ENCODE peak calls at places on chromosomes 6 and 20, in ten cellular contexts. E, P, K, S, M, I, B, H, U and R are unnamed samples.

GRCh38 chr20:24653306-24653705 is 183.9 kb downstream of the SYNDIG1 start:
- DNase-seq in H (peak), M (no peak), K (no peak), E (no peak), U (no peak), S (no peak), I (no peak), B (no peak), P (no peak), R (peak)

GRCh38 chr20:38084425-38084951 is 50.9 kb downstream of the RPRD1B start:
- DNase-seq in U (no peak), S (peak), P (no peak), B (no peak), I (no peak), H (no peak), M (no peak), K (no peak), E (no peak), R (no peak)

GRCh38 chr20:56588996-56589395 is 40.1 kb upstream of the TFAP2C start:
- DNase-seq in I (no peak), K (no peak), B (no peak), P (no peak), U (no peak), E (no peak), S (no peak), M (no peak), H (no peak), R (no peak)

GRCh38 chr20:12152996-12153395 is 235.3 kb downstream of the BTBD3 start:
- DNase-seq in K (no peak), E (no peak), B (no peak), P (no peak), H (peak), U (no peak), M (no peak), I (no peak), S (peak), R (no peak)

GRCh38 chr6:35213824-35214756 is at the start of gene SCUBE3:
- DNase-seq in P (no peak), I (no peak), E (no peak), H (peak), M (no peak), U (peak), K (no peak), B (no peak), S (peak), R (no peak)

GRCh38 chr6:87322304-87323212 is at the start of gene SMIM8:
- DNase-seq in S (peak), E (peak), U (peak), M (peak), I (peak), B (peak), P (peak), K (peak), H (peak), R (peak)

GRCh38 chr6:37653933-37654565 is 43.6 kb downstream of the MDGA1 start:
- DNase-seq in U (peak), M (no peak), B (peak), K (peak), E (peak), H (peak), P (peak), S (peak), I (no peak), R (peak)

GRCh38 chr20:13356087-13356486 is 135.0 kb downstream of the ISM1 start:
- DNase-seq in S (no peak), P (no peak), K (no peak), B (no peak), U (no peak), H (no peak), E (no peak), I (no peak), M (no peak), R (no peak)

GRCh38 chr6:52998603-52999002 is 3.5 kb upstream of the GSTA4 start:
- DNase-seq in B (no peak), K (no peak), S (no peak), P (no peak), H (no peak), E (no peak), U (no peak), M (no peak), I (no peak), R (no peak)

GRCh38 chr6:17432356-17432755 is 39.0 kb downstream of the CAP2 start:
- DNase-seq in I (no peak), B (no peak), P (no peak), U (no peak), M (no peak), E (no peak), S (peak), H (peak), K (no peak), R (no peak)

GRCh38 chr20:1368448-1369199 is 24.2 kb downstream of the FKBP1A start:
- DNase-seq in K (no peak), H (no peak), S (peak), M (no peak), B (no peak), I (no peak), U (no peak), E (no peak), P (no peak), R (no peak)

GRCh38 chr6:31053873-31054272 is 43.6 kb downstream of the MUC22 start:
- DNase-seq in B (no peak), H (peak), K (no peak), P (no peak), M (no peak), E (no peak), S (no peak), I (no peak), U (no peak), R (no peak)

GRCh38 chr6:143504369-143504768 is 7.2 kb downstream of the FUCA2 start:
- DNase-seq in K (no peak), M (no peak), E (no peak), U (no peak), H (no peak), S (no peak), I (no peak), P (no peak), B (no peak), R (no peak)

GRCh38 chr6:1781152-1781848 is 171.6 kb downstream of the FOXC1 start:
- DNase-seq in P (no peak), U (no peak), K (no peak), I (no peak), E (no peak), H (no peak), B (peak), M (no peak), S (no peak), R (no peak)

GRCh38 chr6:89313006-89313405 is 2.1 kb downstream of the GABRR2 start:
- DNase-seq in B (no peak), U (no peak), H (peak), I (peak), M (peak), E (no peak), S (peak), P (no peak), K (no peak), R (no peak)

GRCh38 chr6:3808759-3809514 is 40.2 kb upstream of the FAM50B start:
- DNase-seq in K (no peak), B (peak), H (peak), M (peak), P (no peak), S (peak), E (no peak), I (no peak), U (no peak), R (peak)

GRCh38 chr6:56864171-56864616 is 90.7 kb upstream of the BEND6 start:
- DNase-seq in B (no peak), M (no peak), K (no peak), U (no peak), I (no peak), E (no peak), S (no peak), H (peak), P (no peak), R (no peak)

GRCh38 chr20:54172856-54173652 is 732 bp downstream of the CYP24A1 start:
- DNase-seq in S (no peak), I (no peak), P (no peak), M (no peak), K (no peak), U (peak), H (peak), E (no peak), B (no peak), R (peak)

GRCh38 chr20:63742381-63743024 is 2.9 kb downstream of the SLC2A4RG start:
- DNase-seq in S (no peak), M (no peak), U (peak), E (no peak), P (no peak), I (no peak), B (no peak), K (no peak), H (no peak), R (no peak)

GRCh38 chr20:40749985-40750506 is 61.0 kb upstream of the MAFB start:
- DNase-seq in E (no peak), B (no peak), H (no peak), I (no peak), U (no peak), S (no peak), M (peak), K (no peak), P (no peak), R (no peak)

GRCh38 chr6:44104661-44105060 is 22.6 kb downstream of the MRPL14 start:
- DNase-seq in P (no peak), H (no peak), S (peak), B (no peak), K (no peak), U (no peak), E (no peak), I (peak), M (peak), R (no peak)

GRCh38 chr20:51565741-51566140 is 23.2 kb upstream of the NFATC2 start:
- DNase-seq in K (no peak), I (no peak), E (no peak), H (no peak), S (no peak), U (no peak), B (no peak), P (no peak), M (no peak), R (no peak)

GRCh38 chr6:161406633-161407032 is 132.8 kb upstream of the AGPAT4 start:
- DNase-seq in B (peak), S (peak), H (peak), E (no peak), M (peak), U (no peak), I (no peak), K (no peak), P (no peak), R (peak)

GRCh38 chr6:152976749-152977148 is 6.1 kb downstream of the FBXO5 start:
- DNase-seq in I (no peak), S (peak), B (no peak), H (no peak), P (no peak), M (no peak), U (no peak), E (no peak), K (no peak), R (no peak)

GRCh38 chr20:9066196-9066595 is 2.7 kb upstream of the PLCB4 start:
- DNase-seq in P (no peak), I (no peak), S (no peak), M (no peak), B (no peak), H (peak), K (no peak), E (no peak), U (no peak), R (peak)

GRCh38 chr6:113672691-113673149 is 184.4 kb upstream of the MARCKS start:
- DNase-seq in M (no peak), H (no peak), S (peak), B (no peak), E (no peak), I (peak), K (no peak), P (no peak), U (no peak), R (no peak)